ENCODE peak calls at places on chromosomes 3 and 15, in nine cellular contexts. Q, Y, A, X, I, D, S, E and U are unnamed samples.

GRCh38 chr15:60565407-60565806 is 86.5 kb upstream of the ICE2 start:
- DNase-seq in Q (no peak), Y (no peak), A (no peak), X (no peak), I (no peak), D (no peak), S (no peak), E (no peak), U (no peak)

GRCh38 chr3:4963669-4964589 is 15.3 kb upstream of the BHLHE40 start:
- DNase-seq in Q (no peak), Y (no peak), A (no peak), X (no peak), I (no peak), D (no peak), S (no peak), E (no peak), U (no peak)

GRCh38 chr3:52498134-52499054 is 3.3 kb downstream of the STAB1 start:
- DNase-seq in Q (no peak), Y (no peak), A (peak; percentile 72), X (no peak), I (no peak), D (peak; percentile 86), S (no peak), E (no peak), U (no peak)

GRCh38 chr3:148705314-148705713 is 7.6 kb downstream of the AGTR1 start:
- DNase-seq in Q (no peak), Y (no peak), A (no peak), X (no peak), I (no peak), D (no peak), S (no peak), E (no peak), U (no peak)

GRCh38 chr3:193960485-193961172 is 175.3 kb upstream of the HES1 start:
- DNase-seq in Q (no peak), Y (no peak), A (peak; percentile 15), X (no peak), I (no peak), D (no peak), S (no peak), E (no peak), U (no peak)

GRCh38 chr3:129961142-129961541 is 13.4 kb upstream of the TRH start:
- DNase-seq in Q (no peak), Y (no peak), A (no peak), X (no peak), I (no peak), D (no peak), S (no peak), E (no peak), U (no peak)

GRCh38 chr3:51099794-51100542 is 285.1 kb upstream of the MANF start:
- DNase-seq in Q (no peak), Y (peak; percentile 55), A (peak; percentile 54), X (no peak), I (peak; percentile 31), D (no peak), S (peak; percentile 64), E (peak; percentile 53), U (no peak)

GRCh38 chr3:195760345-195760983 is 39.7 kb downstream of the MUC20 start:
- DNase-seq in Q (peak; percentile 98), Y (no peak), A (no peak), X (no peak), I (no peak), D (peak; percentile 45), S (no peak), E (no peak), U (no peak)

GRCh38 chr3:141191097-141191749 is 40.4 kb upstream of the PXYLP1 start:
- DNase-seq in Q (no peak), Y (no peak), A (peak; percentile 60), X (no peak), I (no peak), D (no peak), S (no peak), E (no peak), U (no peak)

GRCh38 chr15:60973637-60974415 is 255.3 kb downstream of the RORA start:
- DNase-seq in Q (no peak), Y (no peak), A (peak; percentile 48), X (no peak), I (no peak), D (no peak), S (no peak), E (peak; percentile 58), U (no peak)

GRCh38 chr3:113212155-113212844 is 943 bp downstream of the BOC start:
- DNase-seq in Q (no peak), Y (no peak), A (no peak), X (no peak), I (peak; percentile 16), D (no peak), S (no peak), E (no peak), U (no peak)

GRCh38 chr15:74983725-74984231 is 11.6 kb upstream of the SCAMP5 start:
- DNase-seq in Q (no peak), Y (no peak), A (peak; percentile 42), X (no peak), I (peak; percentile 69), D (peak; percentile 10), S (no peak), E (peak; percentile 10), U (no peak)

GRCh38 chr3:130894873-130895330 is 1.0 kb downstream of the ATP2C1 start:
- DNase-seq in Q (no peak), Y (no peak), A (no peak), X (no peak), I (no peak), D (no peak), S (no peak), E (no peak), U (no peak)

GRCh38 chr3:122918576-122919290 is 108.8 kb downstream of the SEMA5B start:
- DNase-seq in Q (no peak), Y (no peak), A (peak; percentile 32), X (no peak), I (no peak), D (peak; percentile 37), S (no peak), E (peak; percentile 14), U (no peak)

GRCh38 chr3:71549948-71550347 is 33.6 kb downstream of the FOXP1 start:
- DNase-seq in Q (no peak), Y (no peak), A (no peak), X (no peak), I (no peak), D (no peak), S (no peak), E (no peak), U (no peak)

GRCh38 chr3:180911876-180912303 is 580 bp upstream of the FXR1 start:
- DNase-seq in Q (no peak), Y (no peak), A (no peak), X (no peak), I (no peak), D (no peak), S (no peak), E (no peak), U (no peak)

GRCh38 chr15:52673312-52673711 is 5.9 kb downstream of the ATOSA start:
- DNase-seq in Q (no peak), Y (no peak), A (no peak), X (no peak), I (no peak), D (no peak), S (no peak), E (no peak), U (no peak)

GRCh38 chr3:108106031-108106430 is 15.2 kb upstream of the CD47 start:
- DNase-seq in Q (no peak), Y (no peak), A (no peak), X (no peak), I (no peak), D (no peak), S (no peak), E (peak; percentile 48), U (no peak)

GRCh38 chr3:123383101-123384053 is 65.5 kb downstream of the ADCY5 start:
- DNase-seq in Q (no peak), Y (no peak), A (no peak), X (no peak), I (no peak), D (no peak), S (no peak), E (no peak), U (no peak)

GRCh38 chr15:25245801-25246622 is 192.8 kb downstream of the UBE3A start:
- DNase-seq in Q (no peak), Y (no peak), A (no peak), X (no peak), I (no peak), D (peak; percentile 53), S (peak; percentile 4), E (no peak), U (no peak)